ENCODE peak calls at places on chromosomes 6 and 20, in four cellular contexts. A, L, S and U are unnamed samples.
A peak's percentile ranks its signal among the peaks of the same experiment; 100 is the strongest.

GRCh38 chr6:140581601-140582000 is 1207.2 kb upstream of the CITED2 start:
- DNase-seq in A (no peak), L (no peak), S (no peak), U (no peak)

GRCh38 chr6:158312672-158313397 is 570 bp downstream of the TULP4 start:
- DNase-seq in A (no peak), L (no peak), S (no peak), U (no peak)

GRCh38 chr6:2000962-2001361 is 244.4 kb downstream of the GMDS start:
- DNase-seq in A (no peak), L (no peak), S (no peak), U (no peak)

GRCh38 chr20:45070932-45071632 is 29.8 kb downstream of the KCNS1 start:
- DNase-seq in A (no peak), L (no peak), S (no peak), U (peak; percentile 47)

GRCh38 chr6:87154641-87155271 is 609 bp upstream of the ZNF292 start:
- DNase-seq in A (no peak), L (peak; percentile 12), S (no peak), U (peak; percentile 84)

GRCh38 chr20:35523298-35523888 is 6.1 kb downstream of the C20orf173 start:
- DNase-seq in A (no peak), L (no peak), S (no peak), U (no peak)

GRCh38 chr20:53989977-53990376 is 80.4 kb downstream of the BCAS1 start:
- DNase-seq in A (no peak), L (no peak), S (no peak), U (no peak)

GRCh38 chr6:81857812-81858211 is 105.3 kb upstream of the TENT5A start:
- DNase-seq in A (no peak), L (no peak), S (no peak), U (no peak)

GRCh38 chr6:56430629-56431600 is 183.5 kb upstream of the COL21A1 start:
- DNase-seq in A (no peak), L (no peak), S (no peak), U (no peak)

GRCh38 chr6:7112741-7113313 is 5.1 kb downstream of the RREB1 start:
- DNase-seq in A (no peak), L (no peak), S (peak; percentile 63), U (no peak)

GRCh38 chr20:51700809-51701285 is 67.3 kb downstream of the ATP9A start:
- DNase-seq in A (no peak), L (no peak), S (peak; percentile 64), U (peak; percentile 38)

GRCh38 chr20:1437222-1437904 is 29.3 kb downstream of the NSFL1C start:
- DNase-seq in A (peak; percentile 86), L (no peak), S (peak; percentile 74), U (peak; percentile 55)

GRCh38 chr6:18415671-18416340 is 28.7 kb downstream of the RNF144B start:
- DNase-seq in A (no peak), L (no peak), S (no peak), U (no peak)

GRCh38 chr6:48881551-48881950 is 581.5 kb downstream of the MMUT start:
- DNase-seq in A (no peak), L (no peak), S (no peak), U (no peak)

GRCh38 chr6:90088009-90088408 is 193.7 kb downstream of the GJA10 start:
- DNase-seq in A (no peak), L (no peak), S (no peak), U (no peak)

DNA sequence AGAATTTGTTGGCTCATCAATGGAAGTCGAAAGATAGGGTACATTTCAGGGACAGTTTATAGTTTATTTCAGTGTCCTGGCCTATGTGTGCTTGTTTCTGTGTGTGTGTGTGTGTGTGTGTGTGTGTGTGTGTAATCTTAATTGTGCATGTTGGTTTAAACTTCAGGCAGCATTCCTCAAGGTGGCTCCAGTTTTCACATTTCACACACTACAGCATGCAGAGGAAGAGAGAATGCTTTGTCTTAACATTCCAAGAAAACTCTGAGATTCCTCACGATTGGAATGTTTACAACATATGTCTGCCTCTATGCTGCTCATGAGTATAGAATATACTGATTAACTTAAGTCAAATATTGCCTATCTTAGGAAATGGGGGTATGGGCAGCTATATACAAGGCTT is 332.6 kb upstream of the EPHA7 start:
- DNase-seq in A (no peak), L (no peak), S (no peak), U (peak; percentile 5)
- H3K27ac ChIP-seq in A (no peak overlapping the region), L (no peak overlapping the region), S (no peak overlapping the region), U (no peak overlapping the region)

DNA sequence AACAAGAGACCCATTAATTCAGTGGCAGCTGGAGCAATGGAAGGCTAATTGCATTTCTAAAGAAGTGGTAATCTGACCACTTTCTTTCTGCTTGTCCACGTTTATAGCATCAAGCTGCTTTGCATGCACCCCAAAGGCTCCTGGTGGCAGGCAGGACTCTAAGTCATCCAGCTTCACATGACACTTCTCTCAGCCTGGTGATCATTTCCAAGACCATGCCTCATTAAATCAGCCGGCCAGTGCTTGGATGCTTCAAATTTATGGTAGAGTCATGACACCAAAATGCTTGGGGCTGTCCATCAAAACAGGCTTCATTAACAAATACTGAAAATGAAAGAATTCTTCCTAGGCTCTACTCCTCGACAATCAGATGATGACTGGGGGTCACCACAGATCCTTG is 614.9 kb downstream of the DOK5 start:
- DNase-seq in A (no peak), L (no peak), S (no peak), U (no peak)
- H3K27ac ChIP-seq in A (no peak overlapping the region), L (no peak overlapping the region), S (no peak overlapping the region), U (no peak overlapping the region)

GRCh38 chr6:137640086-137640485 is 145.9 kb upstream of the OLIG3 start:
- DNase-seq in A (no peak), L (no peak), S (no peak), U (no peak)
- H3K27ac ChIP-seq in A (no peak overlapping the region), L (no peak overlapping the region), S (no peak overlapping the region), U (no peak overlapping the region)

DNA sequence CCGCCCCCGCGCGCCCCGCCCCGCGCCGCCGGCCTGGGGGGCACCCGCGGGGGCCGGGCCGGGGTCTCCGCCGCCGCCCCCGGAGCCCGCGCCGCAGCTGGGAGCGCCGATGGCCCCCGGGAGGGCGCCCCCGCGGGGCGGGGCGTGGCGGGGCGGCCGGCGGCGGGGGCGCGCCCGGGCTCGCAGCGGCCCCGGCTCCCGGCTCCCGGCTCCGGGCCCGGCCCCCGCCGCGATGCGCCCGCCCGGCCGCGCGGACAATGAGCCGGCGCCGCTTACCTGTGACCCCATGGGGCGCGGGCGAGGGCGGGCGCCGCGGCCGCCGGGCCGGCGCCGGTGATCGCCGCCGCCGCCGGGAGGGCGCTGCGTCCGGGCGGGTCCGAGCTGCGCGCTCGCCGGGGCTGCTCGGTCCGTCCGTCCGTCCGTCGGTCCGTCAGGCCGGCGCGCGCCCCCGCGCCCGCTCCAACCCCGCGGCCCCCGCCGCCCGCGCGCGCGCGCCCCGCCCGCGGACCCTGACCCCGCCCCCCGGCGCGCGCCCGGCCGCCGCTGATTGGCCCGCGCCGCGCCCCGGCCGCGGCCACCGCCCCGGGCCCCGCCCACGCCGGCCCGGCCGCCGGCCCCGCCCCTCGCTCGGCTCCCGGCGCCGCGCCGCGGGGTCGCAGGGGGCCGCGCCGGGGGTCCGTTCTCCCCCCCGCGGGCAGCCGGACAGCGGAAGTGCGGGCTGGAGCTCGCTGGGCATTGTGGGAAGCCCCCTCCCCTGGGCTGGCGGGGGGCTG is at the start of gene ZBTB46:
- DNase-seq in A (peak; percentile 70), L (no peak), S (peak; percentile 63), U (no peak)
- H3K27ac ChIP-seq in A (peak within 1 kb of the TSS; percentile 77), L (no peak within 1 kb of the TSS), S (peak within 1 kb of the TSS; percentile 44), U (no peak within 1 kb of the TSS)

GRCh38 chr6:29230666-29231065 is 60.0 kb downstream of the OR2J2 start:
- DNase-seq in A (no peak), L (no peak), S (no peak), U (no peak)

GRCh38 chr6:29232725-29233124 is 62.0 kb downstream of the OR2J2 start:
- DNase-seq in A (no peak), L (no peak), S (no peak), U (no peak)

GRCh38 chr6:29227235-29227634 is 56.5 kb downstream of the OR2J2 start:
- DNase-seq in A (no peak), L (no peak), S (no peak), U (no peak)
- H3K27ac ChIP-seq in A (no peak overlapping the region), L (no peak overlapping the region), S (no peak overlapping the region), U (no peak overlapping the region)

GRCh38 chr20:43667341-43668132 is 623 bp downstream of the MYBL2 start:
- DNase-seq in A (no peak), L (no peak), S (peak; percentile 36), U (no peak)

GRCh38 chr20:43669332-43669731 is 2.4 kb downstream of the MYBL2 start:
- DNase-seq in A (no peak), L (no peak), S (no peak), U (peak; percentile 7)

GRCh38 chr20:43665466-43666176 is 1.3 kb upstream of the MYBL2 start:
- DNase-seq in A (no peak), L (no peak), S (no peak), U (no peak)

GRCh38 chr20:43662943-43663655 is 3.8 kb upstream of the MYBL2 start:
- DNase-seq in A (peak; percentile 73), L (no peak), S (peak; percentile 54), U (no peak)

GRCh38 chr20:43666376-43667328 is at the start of gene MYBL2:
- DNase-seq in A (peak; percentile 85), L (no peak), S (peak; percentile 67), U (peak; percentile 6)
- H3K27ac ChIP-seq in A (no peak within 1 kb of the TSS), L (no peak within 1 kb of the TSS), S (no peak within 1 kb of the TSS), U (no peak within 1 kb of the TSS)

GRCh38 chr20:6094565-6094964 is 28.3 kb downstream of the FERMT1 start:
- DNase-seq in A (no peak), L (no peak), S (peak; percentile 28), U (no peak)
- H3K27ac ChIP-seq in A (peak overlapping the region; percentile 54), L (no peak overlapping the region), S (peak overlapping the region; percentile 88), U (no peak overlapping the region)

GRCh38 chr6:38167598-38167997 is 348.1 kb downstream of the ZFAND3 start:
- DNase-seq in A (peak; percentile 34), L (no peak), S (no peak), U (no peak)

GRCh38 chr6:38168126-38168525 is 348.6 kb downstream of the ZFAND3 start:
- DNase-seq in A (peak; percentile 19), L (no peak), S (no peak), U (no peak)

GRCh38 chr6:38164671-38165108 is 345.2 kb downstream of the ZFAND3 start:
- DNase-seq in A (peak; percentile 44), L (no peak), S (no peak), U (no peak)

GRCh38 chr6:38168699-38169098 is 349.2 kb downstream of the ZFAND3 start:
- DNase-seq in A (peak; percentile 29), L (no peak), S (no peak), U (no peak)

GRCh38 chr6:38166411-38167240 is 347.1 kb downstream of the ZFAND3 start:
- DNase-seq in A (peak; percentile 29), L (no peak), S (no peak), U (no peak)
- H3K27ac ChIP-seq in A (no peak overlapping the region), L (no peak overlapping the region), S (no peak overlapping the region), U (no peak overlapping the region)

DNA sequence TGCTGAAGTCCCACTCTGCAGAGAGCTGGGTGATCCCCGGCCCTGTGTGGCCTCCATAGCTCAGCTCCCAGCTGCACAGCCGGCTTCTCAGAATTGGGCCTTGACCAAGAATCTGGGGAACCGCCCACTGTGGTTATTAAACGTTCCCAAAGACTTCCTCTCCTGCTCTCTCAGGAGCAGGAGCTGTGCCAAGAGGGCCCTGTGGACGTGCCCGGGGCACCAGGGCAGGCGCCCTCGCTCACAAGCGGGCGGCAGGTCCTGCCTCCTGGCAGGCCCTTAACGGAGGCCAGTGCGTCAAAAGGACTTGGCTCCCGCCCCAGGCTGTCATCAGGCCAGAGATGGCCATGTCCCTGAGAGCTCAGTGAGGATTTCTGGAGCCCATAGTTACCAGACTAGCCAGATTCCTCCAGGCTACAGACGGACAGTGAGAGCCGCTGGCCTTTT is 30.4 kb downstream of the ZC3H12D start:
- DNase-seq in A (peak; percentile 80), L (peak; percentile 83), S (peak; percentile 89), U (peak; percentile 66)
- H3K27ac ChIP-seq in A (peak overlapping the region; percentile 47), L (peak overlapping the region; percentile 51), S (peak overlapping the region; percentile 48), U (no peak overlapping the region)